ENCODE peak calls at places on chromosomes 6 and 20, in seven cellular contexts. O, B, F, H, R, Q and P are unnamed samples.

GRCh38 chr6:159438106-159438505 is 254.9 kb downstream of the SOD2 start:
- DNase-seq in H (no peak), B (no peak), Q (no peak), O (no peak), F (no peak), R (no peak), P (no peak)

GRCh38 chr6:142380626-142381025 is 78.8 kb downstream of the ADGRG6 start:
- DNase-seq in B (no peak), H (no peak), Q (no peak), F (no peak), R (no peak), O (peak), P (no peak)

GRCh38 chr6:75499640-75500039 is 6.0 kb upstream of the FILIP1 start:
- DNase-seq in B (no peak), R (no peak), F (no peak), H (no peak), Q (no peak), O (no peak), P (no peak)

GRCh38 chr20:40160151-40160550 is 528.9 kb downstream of the MAFB start:
- DNase-seq in R (peak), B (peak), F (peak), H (peak), Q (peak), O (peak), P (peak)

GRCh38 chr20:54153847-54154246 is 19.9 kb downstream of the CYP24A1 start:
- DNase-seq in B (no peak), H (no peak), O (no peak), F (no peak), R (no peak), Q (no peak), P (no peak)

GRCh38 chr20:31698803-31699718 is 23.6 kb downstream of the BCL2L1 start:
- DNase-seq in Q (peak), R (peak), O (peak), B (peak), F (no peak), H (peak), P (peak)

GRCh38 chr20:34500823-34501222 is 15.4 kb upstream of the DYNLRB1 start:
- DNase-seq in Q (no peak), B (no peak), O (no peak), H (no peak), F (no peak), R (no peak), P (no peak)

GRCh38 chr20:38810926-38811325 is 5.4 kb downstream of the PPP1R16B start:
- DNase-seq in F (no peak), B (no peak), R (no peak), H (no peak), O (no peak), Q (no peak), P (no peak)

GRCh38 chr6:143405381-143406154 is 44.9 kb downstream of the ADAT2 start:
- DNase-seq in B (no peak), R (no peak), H (peak), Q (no peak), O (no peak), F (no peak), P (no peak)

GRCh38 chr6:146915671-146916127 is 288.5 kb upstream of the STXBP5 start:
- DNase-seq in F (no peak), H (peak), B (no peak), R (no peak), O (no peak), Q (no peak), P (no peak)

GRCh38 chr6:165263-165662 is 127.0 kb upstream of the DUSP22 start:
- DNase-seq in B (no peak), Q (no peak), O (no peak), H (no peak), R (no peak), F (no peak), P (no peak)

GRCh38 chr6:53734473-53735299 is 60.1 kb upstream of the LRRC1 start:
- DNase-seq in F (peak), O (peak), B (no peak), Q (no peak), R (peak), H (peak), P (peak)

GRCh38 chr6:151730496-151730870 is 77.0 kb upstream of the ESR1 start:
- DNase-seq in H (no peak), B (no peak), Q (no peak), F (no peak), O (no peak), R (no peak), P (no peak)

GRCh38 chr6:75403563-75403962 is 90.0 kb downstream of the FILIP1 start:
- DNase-seq in R (no peak), H (no peak), F (no peak), O (no peak), Q (no peak), B (no peak), P (no peak)

GRCh38 chr20:62876441-62876825 is 14.8 kb upstream of the TCFL5 start:
- DNase-seq in R (no peak), Q (no peak), H (no peak), O (no peak), F (no peak), B (no peak), P (no peak)

GRCh38 chr20:36491901-36492617 is 49.3 kb upstream of the MYL9 start:
- DNase-seq in B (no peak), R (no peak), H (peak), Q (no peak), F (no peak), O (no peak), P (peak)

GRCh38 chr6:46612645-46613044 is 40.0 kb downstream of the CYP39A1 start:
- DNase-seq in R (no peak), B (no peak), O (peak), Q (no peak), H (no peak), F (no peak), P (no peak)

GRCh38 chr6:15322184-15322583 is 76.3 kb downstream of the JARID2 start:
- DNase-seq in F (no peak), R (no peak), H (no peak), B (no peak), Q (no peak), O (no peak), P (no peak)

DNA sequence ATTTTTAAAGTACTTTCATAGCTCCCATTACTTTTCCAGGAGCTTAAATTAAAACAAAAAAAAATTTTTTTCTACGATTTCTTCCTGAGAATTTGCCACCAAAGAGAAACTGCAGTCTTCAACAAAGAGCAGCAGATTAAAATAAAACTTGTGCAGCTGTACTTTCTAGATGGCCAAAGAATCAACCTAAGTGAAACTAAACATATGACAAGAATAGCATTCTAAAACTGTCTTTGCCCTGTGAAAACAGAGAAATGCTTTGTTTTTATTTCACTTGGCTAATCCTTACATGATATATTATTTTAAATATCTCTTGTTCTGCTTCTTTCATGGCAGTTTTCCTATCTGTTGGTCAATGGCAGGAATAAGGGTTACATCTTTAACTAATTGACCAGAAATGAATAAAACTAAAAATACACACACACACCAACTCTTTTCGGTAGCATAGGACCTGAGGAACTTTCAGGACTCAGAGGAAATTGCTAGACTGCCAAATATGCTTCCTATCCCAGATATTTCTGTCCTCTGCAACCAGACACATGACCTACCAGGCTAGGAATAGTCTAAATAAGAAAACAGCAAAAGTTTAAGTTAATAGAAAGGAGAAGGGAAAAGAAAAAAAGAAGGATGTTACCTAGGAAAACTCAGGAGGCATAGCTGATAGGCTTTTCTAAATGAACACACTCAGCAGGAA is 74.8 kb downstream of the MAP3K5 start:
- DNase-seq in H (peak), B (no peak), O (no peak), R (no peak), Q (no peak), F (no peak), P (peak)
- H3K4me3 ChIP-seq in H (no peak), B (no peak), O (no peak), R (no peak), Q (no peak), F (no peak), P (peak)

DNA sequence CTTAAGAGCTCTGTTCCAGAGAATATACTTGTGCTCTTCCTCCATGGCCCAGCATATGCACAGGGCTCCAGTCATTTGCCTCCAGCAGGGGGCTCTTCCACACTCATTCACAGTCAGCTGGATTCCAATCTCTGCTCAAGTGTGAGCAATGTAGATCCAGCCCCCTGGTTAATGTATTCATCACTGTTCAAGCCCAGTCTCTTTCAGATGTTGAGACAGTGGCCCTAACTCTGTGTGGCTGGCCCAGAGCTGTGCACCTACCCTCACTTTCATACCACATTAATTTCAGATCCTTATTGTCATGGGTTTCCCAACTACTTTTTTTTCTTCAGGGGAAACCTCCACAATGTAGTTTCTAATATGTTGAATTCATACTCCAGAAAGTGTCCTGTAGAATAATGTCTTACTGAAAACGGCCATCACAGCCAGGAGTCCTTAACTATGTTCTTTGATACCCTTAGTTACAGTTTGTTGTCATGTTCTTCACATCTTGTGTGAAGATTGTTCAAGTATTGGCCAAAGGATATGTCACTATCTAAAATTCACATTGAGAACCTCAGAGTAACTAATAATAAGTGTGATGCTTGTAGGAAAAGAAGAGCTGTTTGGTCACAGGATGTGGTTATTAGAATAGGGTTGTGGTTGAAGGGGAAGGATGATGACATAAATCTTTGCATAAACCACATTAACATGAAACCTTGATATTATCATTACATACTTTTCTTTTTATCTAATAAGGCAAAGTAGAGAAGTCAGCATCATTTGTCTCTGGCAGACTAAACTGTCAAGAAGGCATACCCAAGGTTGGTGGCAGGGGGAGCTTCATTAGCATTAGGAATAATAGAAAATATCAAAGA is 14.4 kb upstream of the HLA-DQA1 start:
- DNase-seq in F (peak), R (no peak), Q (peak), O (peak), H (peak), B (no peak), P (peak)
- TF ChIP-seq CTCF in F (peak), R (no peak), Q (no peak), O (peak), H (peak), B (no peak), P (peak)

GRCh38 chr20:17023811-17024210 is 203.0 kb upstream of the PCSK2 start:
- DNase-seq in F (peak), R (no peak), H (no peak), O (no peak), Q (no peak), B (peak), P (no peak)
- H3K4me3 ChIP-seq in F (no peak), R (no peak), H (no peak), O (no peak), Q (no peak), B (no peak), P (no peak)

GRCh38 chr6:27145731-27146455 is 101.6 kb upstream of the PRSS16 start:
- DNase-seq in F (peak), H (peak), O (peak), Q (peak), R (peak), B (peak), P (peak)

GRCh38 chr6:27149140-27149539 is 98.4 kb upstream of the PRSS16 start:
- DNase-seq in B (no peak), F (no peak), Q (no peak), H (no peak), R (no peak), O (no peak), P (no peak)

GRCh38 chr6:27148404-27148795 is 99.1 kb upstream of the PRSS16 start:
- DNase-seq in B (no peak), F (no peak), Q (no peak), R (no peak), O (no peak), H (no peak), P (no peak)

GRCh38 chr6:27144740-27145079 is 102.8 kb upstream of the PRSS16 start:
- DNase-seq in Q (no peak), O (no peak), H (no peak), F (no peak), R (no peak), B (no peak), P (peak)

GRCh38 chr6:27146706-27147507 is 100.6 kb upstream of the PRSS16 start:
- DNase-seq in F (peak), Q (peak), B (peak), H (peak), R (peak), O (peak), P (peak)
- TF ChIP-seq CTCF in F (no peak), Q (no peak), B (no peak), H (no peak), R (no peak), O (no peak), P (no peak)

GRCh38 chr6:3825851-3826581 is 23.2 kb upstream of the FAM50B start:
- DNase-seq in B (peak), H (peak), O (peak), F (no peak), Q (peak), R (peak), P (no peak)

GRCh38 chr6:3822747-3823445 is 26.3 kb upstream of the FAM50B start:
- DNase-seq in B (no peak), H (no peak), Q (no peak), O (no peak), F (no peak), R (no peak), P (no peak)

GRCh38 chr6:3823671-3824070 is 25.5 kb upstream of the FAM50B start:
- DNase-seq in B (no peak), F (no peak), R (no peak), O (no peak), H (no peak), Q (no peak), P (no peak)

GRCh38 chr6:3829285-3829684 is 19.9 kb upstream of the FAM50B start:
- DNase-seq in Q (no peak), H (no peak), R (no peak), O (no peak), F (no peak), B (no peak), P (no peak)

GRCh38 chr6:3825331-3825831 is 23.8 kb upstream of the FAM50B start:
- DNase-seq in B (peak), H (peak), F (no peak), Q (peak), R (no peak), O (peak), P (no peak)
- H3K4me3 ChIP-seq in B (no peak), H (peak), F (no peak), Q (no peak), R (no peak), O (no peak), P (no peak)